ENCODE peak calls at places on chromosomes 3 and 15, in eight cellular contexts. V is A549, U is H1, L is K562, F is HepG2, K is SK-N-SH, X is HCT116, M is GM12878. O is an unnamed sample. For H3K9me3, the result is how much of the 10 kb centered on the place peaks cover.

GRCh38 chr15:64180235-64180824 is 17.5 kb upstream of the PPIB start:
- DNase-seq in V (no peak), U (no peak), L (no peak), F (no peak), K (peak), X (no peak), M (peak), O (peak)

GRCh38 chr3:112308151-112308911 is 14.3 kb upstream of the SLC9C1 start:
- DNase-seq in V (peak), U (no peak), L (no peak), F (no peak), K (peak), X (no peak), M (no peak), O (no peak)

GRCh38 chr15:88258021-88258641 is 1.6 kb upstream of the NTRK3 start:
- DNase-seq in V (peak), U (peak), L (peak), F (peak), K (peak), X (peak), M (no peak), O (no peak)

GRCh38 chr3:11273945-11274344 is 1.7 kb downstream of the ATG7 start:
- DNase-seq in V (no peak), U (no peak), L (no peak), F (no peak), K (no peak), X (no peak), M (no peak), O (no peak)

GRCh38 chr3:87615506-87615905 is 339.1 kb upstream of the POU1F1 start:
- DNase-seq in V (no peak), U (no peak), L (no peak), F (no peak), K (no peak), X (no peak), M (no peak), O (no peak)

GRCh38 chr3:122859021-122859805 is 64.3 kb downstream of the SLC49A4 start:
- DNase-seq in V (no peak), U (no peak), L (no peak), F (no peak), K (no peak), X (no peak), M (no peak), O (no peak)

GRCh38 chr3:132317229-132317948 is at the start of gene ACP3:
- DNase-seq in V (peak), U (no peak), L (no peak), F (no peak), K (no peak), X (peak), M (peak), O (peak)

GRCh38 chr3:52109556-52110380 is 44.5 kb downstream of the POC1A start:
- DNase-seq in V (no peak), U (no peak), L (no peak), F (no peak), K (peak), X (no peak), M (no peak), O (peak)

GRCh38 chr15:34271493-34271892 is 46.7 kb downstream of the EMC4 start:
- DNase-seq in V (peak), U (no peak), L (no peak), F (peak), K (no peak), X (no peak), M (no peak), O (no peak)

GRCh38 chr3:16456784-16457415 is 56.6 kb downstream of the RFTN1 start:
- DNase-seq in V (peak), U (no peak), L (no peak), F (no peak), K (no peak), X (no peak), M (no peak), O (no peak)

GRCh38 chr15:22911306-22911705 is 68.9 kb downstream of the CYFIP1 start:
- DNase-seq in V (no peak), U (no peak), L (no peak), F (no peak), K (no peak), X (no peak), M (no peak), O (no peak)

GRCh38 chr3:126964950-126965349 is 18.0 kb upstream of the PLXNA1 start:
- DNase-seq in V (no peak), U (no peak), L (no peak), F (no peak), K (no peak), X (no peak), M (no peak), O (no peak)

GRCh38 chr3:46700772-46701171 is 420 bp upstream of the TMIE start:
- DNase-seq in V (no peak), U (no peak), L (peak), F (no peak), K (peak), X (no peak), M (no peak), O (no peak)

GRCh38 chr15:95304116-95304873 is 1026.2 kb upstream of the NR2F2 start:
- DNase-seq in V (no peak), U (no peak), L (no peak), F (no peak), K (no peak), X (no peak), M (no peak), O (peak)

GRCh38 chr3:125042725-125043406 is 12.9 kb downstream of the HEG1 start:
- DNase-seq in V (no peak), U (no peak), L (no peak), F (no peak), K (no peak), X (no peak), M (no peak), O (peak)

GRCh38 chr3:149377408-149378111 is at the start of gene TM4SF1:
- DNase-seq in V (peak), U (no peak), L (no peak), F (peak), K (no peak), X (no peak), M (no peak), O (peak)

GRCh38 chr3:178568152-178568753 is 32.0 kb downstream of the KCNMB2 start:
- DNase-seq in V (no peak), U (no peak), L (no peak), F (no peak), K (no peak), X (no peak), M (no peak), O (no peak)

GRCh38 chr15:66844041-66844746 is 142.2 kb downstream of the SMAD6 start:
- DNase-seq in V (no peak), U (no peak), L (no peak), F (no peak), K (no peak), X (no peak), M (no peak), O (no peak)

GRCh38 chr15:31303434-31304073 is 23.1 kb upstream of the KLF13 start:
- DNase-seq in V (no peak), U (no peak), L (peak), F (no peak), K (no peak), X (no peak), M (no peak), O (no peak)

GRCh38 chr15:99706557-99707303 is 26.5 kb downstream of the LYSMD4 start:
- DNase-seq in V (no peak), U (no peak), L (no peak), F (no peak), K (no peak), X (no peak), M (no peak), O (no peak)

GRCh38 chr3:69212411-69213160 is 90.2 kb upstream of the LMOD3 start:
- DNase-seq in V (peak), U (no peak), L (no peak), F (peak), K (no peak), X (no peak), M (no peak), O (peak)

GRCh38 chr15:42071717-42072116 is 22.6 kb downstream of the PLA2G4D start:
- DNase-seq in V (no peak), U (no peak), L (no peak), F (no peak), K (no peak), X (no peak), M (no peak), O (no peak)

GRCh38 chr15:99546436-99547100 is 19.2 kb upstream of the MEF2A start:
- DNase-seq in V (no peak), U (no peak), L (no peak), F (no peak), K (no peak), X (no peak), M (no peak), O (no peak)

GRCh38 chr3:13233487-13234154 is 160.4 kb upstream of the IQSEC1 start:
- DNase-seq in V (no peak), U (no peak), L (no peak), F (no peak), K (peak), X (no peak), M (no peak), O (no peak)

GRCh38 chr3:119628816-119629445 is 31.2 kb downstream of the PLA1A start:
- DNase-seq in V (no peak), U (no peak), L (no peak), F (no peak), K (no peak), X (no peak), M (peak), O (peak)

GRCh38 chr3:41194701-41195100 is 4.6 kb upstream of the CTNNB1 start:
- DNase-seq in V (no peak), U (no peak), L (no peak), F (no peak), K (no peak), X (no peak), M (no peak), O (no peak)

GRCh38 chr3:54709785-54710184 is 218.1 kb downstream of the LRTM1 start:
- DNase-seq in V (no peak), U (no peak), L (no peak), F (no peak), K (no peak), X (no peak), M (no peak), O (no peak)

GRCh38 chr15:89794627-89795241 is 18.6 kb downstream of the MESP2 start:
- DNase-seq in V (no peak), U (no peak), L (no peak), F (no peak), K (no peak), X (no peak), M (no peak), O (peak)

GRCh38 chr3:143429628-143430514 is 310.3 kb downstream of the CHST2 start:
- DNase-seq in V (no peak), U (no peak), L (peak), F (no peak), K (no peak), X (no peak), M (no peak), O (no peak)

GRCh38 chr3:130820976-130821375 is 72.9 kb upstream of the ATP2C1 start:
- DNase-seq in V (peak), U (no peak), L (no peak), F (peak), K (no peak), X (peak), M (no peak), O (peak)

GRCh38 chr3:45313743-45314403 is 74.5 kb upstream of the LARS2 start:
- DNase-seq in V (no peak), U (no peak), L (no peak), F (no peak), K (no peak), X (no peak), M (no peak), O (no peak)

GRCh38 chr3:98770261-98771039 is 7.3 kb downstream of the ST3GAL6 start:
- DNase-seq in V (no peak), U (no peak), L (no peak), F (no peak), K (no peak), X (no peak), M (peak), O (no peak)

GRCh38 chr3:58526124-58526957 is 10.6 kb downstream of the ACOX2 start:
- DNase-seq in V (peak), U (peak), L (no peak), F (peak), K (no peak), X (peak), M (no peak), O (peak)

GRCh38 chr3:157810924-157811718 is 295.1 kb downstream of the SHOX2 start:
- DNase-seq in V (no peak), U (no peak), L (no peak), F (no peak), K (peak), X (no peak), M (no peak), O (no peak)

GRCh38 chr15:70569139-70569717 is 194.1 kb downstream of the UACA start:
- DNase-seq in V (peak), U (no peak), L (no peak), F (peak), K (peak), X (peak), M (no peak), O (peak)
- TF ChIP-seq MAX in V (no peak), U (no peak), L (no peak), F (no peak), K (no peak), X (no peak), M (no peak), O (no peak)

GRCh38 chr15:25054943-25055342 is 100.2 kb downstream of the SNRPN start:
- DNase-seq in V (no peak), U (no peak), L (no peak), F (no peak), K (no peak), X (no peak), M (no peak), O (no peak)
- H3K9me3 ChIP-seq in V (half or more), U (half or more), L (under half), F (half or more), K (under half), X (half or more), M (half or more), O (half or more)

DNA sequence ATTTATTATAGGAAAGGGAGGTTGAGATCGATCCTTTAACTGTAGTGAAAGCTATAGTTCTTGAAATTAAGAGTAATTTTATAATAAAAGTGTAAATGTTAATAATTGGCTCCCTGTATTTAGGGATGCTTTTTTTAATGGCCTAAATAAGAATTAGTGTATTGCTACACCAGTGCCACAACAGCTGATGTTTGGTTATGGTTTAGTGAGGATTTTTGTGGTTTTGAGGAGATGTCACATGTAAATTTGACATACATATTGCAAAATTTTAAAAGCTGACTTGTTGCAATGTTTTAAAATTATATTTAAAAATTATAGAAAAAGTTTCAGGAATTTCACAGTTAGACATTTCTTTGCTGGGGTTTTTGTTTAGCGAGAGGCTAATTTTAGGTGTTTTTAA is 3.9 kb downstream of the TSC22D2 start:
- DNase-seq in V (no peak), U (no peak), L (no peak), F (no peak), K (no peak), X (no peak), M (no peak), O (no peak)
- TF ChIP-seq MAX in V (no peak), U (no peak), L (no peak), F (no peak), K (no peak), X (no peak), M (no peak), O (no peak)

GRCh38 chr3:165568907-165569462 is 268.2 kb downstream of the BCHE start:
- DNase-seq in V (no peak), U (no peak), L (no peak), F (no peak), K (no peak), X (no peak), M (no peak), O (no peak)
- H3K9me3 ChIP-seq in V (under half), U (under half), L (under half), F (under half), K (under half), X (under half), M (under half), O (under half)

DNA sequence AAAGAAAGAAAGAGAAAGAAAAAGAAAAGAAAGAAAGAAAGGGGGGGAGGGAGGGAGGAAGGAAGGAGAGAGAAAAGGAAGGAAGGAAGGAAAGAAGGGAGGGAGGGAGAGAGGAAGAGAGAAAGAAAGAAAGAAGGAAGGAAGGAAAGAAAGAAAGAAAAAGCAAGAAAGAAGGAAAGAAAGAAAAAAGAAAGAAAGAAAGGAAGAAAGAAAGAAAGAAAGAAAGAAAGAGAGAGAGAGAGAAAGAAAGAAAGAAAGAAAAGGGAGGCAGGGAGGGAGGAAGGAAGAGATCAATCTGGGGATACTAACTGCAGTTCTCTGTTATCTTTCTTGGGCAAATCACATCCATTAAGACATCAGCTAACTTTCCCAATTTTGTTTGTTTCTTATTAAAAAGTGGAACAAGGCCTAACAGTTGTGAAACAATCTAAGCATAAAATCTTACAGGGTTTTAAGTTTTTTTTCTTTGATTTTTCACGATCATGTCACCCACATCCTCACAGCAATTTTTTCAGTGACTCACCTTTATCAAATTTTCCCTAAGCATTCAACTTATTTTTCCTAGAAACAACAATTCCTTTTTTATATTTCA is 36.8 kb downstream of the TBC1D2B start:
- DNase-seq in V (no peak), U (no peak), L (no peak), F (no peak), K (no peak), X (no peak), M (no peak), O (no peak)
- TF ChIP-seq MAX in V (no peak), U (no peak), L (no peak), F (no peak), K (no peak), X (no peak), M (no peak), O (no peak)

GRCh38 chr15:27672537-27672936 is 426.6 kb downstream of the OCA2 start:
- DNase-seq in V (no peak), U (no peak), L (no peak), F (no peak), K (no peak), X (no peak), M (no peak), O (no peak)

GRCh38 chr15:27671794-27672438 is 427.2 kb downstream of the OCA2 start:
- DNase-seq in V (no peak), U (no peak), L (no peak), F (no peak), K (no peak), X (no peak), M (no peak), O (no peak)

GRCh38 chr15:27675571-27675970 is 423.5 kb downstream of the OCA2 start:
- DNase-seq in V (no peak), U (no peak), L (no peak), F (no peak), K (no peak), X (no peak), M (no peak), O (no peak)

GRCh38 chr15:27674826-27675225 is 424.3 kb downstream of the OCA2 start:
- DNase-seq in V (no peak), U (no peak), L (no peak), F (no peak), K (no peak), X (no peak), M (no peak), O (no peak)

GRCh38 chr15:27673766-27674445 is 425.2 kb downstream of the OCA2 start:
- DNase-seq in V (no peak), U (no peak), L (no peak), F (no peak), K (no peak), X (no peak), M (no peak), O (no peak)
- H3K9me3 ChIP-seq in V (under half), U (under half), L (under half), F (under half), K (under half), X (half or more), M (under half), O (under half)